ENCODE peak calls at places on chromosomes 4 and X, in seven cellular contexts. One of them, this sample, is unnamed.

GRCh38 chrX:109600114-109600710 is 24.8 kb downstream of the KCNE5 start:
- DNase-seq in psoas muscle: peak; percentile 61
- DNase-seq in NB4: peak; percentile 63
- DNase-seq in neural progenitor cell: peak; percentile 69
- DNase-seq in IMR-90: no peak
- DNase-seq in AG04449: no peak
- DNase-seq in HepG2: no peak
- DNase-seq in this sample: peak; percentile 10

GRCh38 chr4:149291463-149291862 is 524.2 kb downstream of the IQCM start:
- DNase-seq in psoas muscle: no peak
- DNase-seq in NB4: no peak
- DNase-seq in neural progenitor cell: no peak
- DNase-seq in IMR-90: peak; percentile 43
- DNase-seq in AG04449: no peak
- DNase-seq in HepG2: no peak
- DNase-seq in this sample: peak; percentile 18

GRCh38 chrX:38036471-38036870 is 30.1 kb downstream of the SYTL5 start:
- DNase-seq in psoas muscle: no peak
- DNase-seq in NB4: no peak
- DNase-seq in neural progenitor cell: no peak
- DNase-seq in IMR-90: peak; percentile 6
- DNase-seq in AG04449: no peak
- DNase-seq in HepG2: no peak
- DNase-seq in this sample: no peak

GRCh38 chr4:39613093-39613656 is 25.5 kb downstream of the SMIM14 start:
- DNase-seq in psoas muscle: no peak
- DNase-seq in NB4: no peak
- DNase-seq in neural progenitor cell: no peak
- DNase-seq in IMR-90: peak; percentile 58
- DNase-seq in AG04449: no peak
- DNase-seq in HepG2: peak; percentile 49
- DNase-seq in this sample: peak; percentile 41

GRCh38 chrX:39808471-39808917 is 289.3 kb downstream of the BCOR start:
- DNase-seq in psoas muscle: no peak
- DNase-seq in NB4: no peak
- DNase-seq in neural progenitor cell: no peak
- DNase-seq in IMR-90: peak; percentile 80
- DNase-seq in AG04449: peak; percentile 62
- DNase-seq in HepG2: no peak
- DNase-seq in this sample: peak; percentile 77

GRCh38 chr4:53706422-53707032 is 115.2 kb upstream of the LNX1 start:
- DNase-seq in psoas muscle: no peak
- DNase-seq in NB4: peak; percentile 52
- DNase-seq in neural progenitor cell: peak; percentile 68
- DNase-seq in IMR-90: peak; percentile 71
- DNase-seq in AG04449: no peak
- DNase-seq in HepG2: peak; percentile 35
- DNase-seq in this sample: peak; percentile 89

GRCh38 chr4:155911905-155912304 is 8.4 kb downstream of the TDO2 start:
- DNase-seq in psoas muscle: no peak
- DNase-seq in NB4: no peak
- DNase-seq in neural progenitor cell: no peak
- DNase-seq in IMR-90: peak; percentile 26
- DNase-seq in AG04449: no peak
- DNase-seq in HepG2: no peak
- DNase-seq in this sample: no peak

GRCh38 chr4:14386196-14386595 is 616.1 kb upstream of the CPEB2 start:
- DNase-seq in psoas muscle: no peak
- DNase-seq in NB4: no peak
- DNase-seq in neural progenitor cell: no peak
- DNase-seq in IMR-90: no peak
- DNase-seq in AG04449: no peak
- DNase-seq in HepG2: no peak
- DNase-seq in this sample: no peak

GRCh38 chr4:17535906-17536305 is 20.9 kb downstream of the CLRN2 start:
- DNase-seq in psoas muscle: no peak
- DNase-seq in NB4: peak; percentile 28
- DNase-seq in neural progenitor cell: no peak
- DNase-seq in IMR-90: no peak
- DNase-seq in AG04449: no peak
- DNase-seq in HepG2: peak; percentile 36
- DNase-seq in this sample: peak; percentile 10

GRCh38 chrX:3320471-3321046 is 25.9 kb downstream of the MXRA5 start:
- DNase-seq in psoas muscle: no peak
- DNase-seq in NB4: no peak
- DNase-seq in neural progenitor cell: no peak
- DNase-seq in IMR-90: peak; percentile 4
- DNase-seq in AG04449: no peak
- DNase-seq in HepG2: no peak
- DNase-seq in this sample: peak; percentile 9

GRCh38 chr4:108702960-108703359 is 52.6 kb downstream of the OSTC start:
- DNase-seq in psoas muscle: no peak
- DNase-seq in NB4: no peak
- DNase-seq in neural progenitor cell: no peak
- DNase-seq in IMR-90: no peak
- DNase-seq in AG04449: no peak
- DNase-seq in HepG2: no peak
- DNase-seq in this sample: no peak

GRCh38 chr4:15118281-15118680 is 116.0 kb downstream of the CPEB2 start:
- DNase-seq in psoas muscle: no peak
- DNase-seq in NB4: no peak
- DNase-seq in neural progenitor cell: no peak
- DNase-seq in IMR-90: no peak
- DNase-seq in AG04449: peak; percentile 37
- DNase-seq in HepG2: peak; percentile 62
- DNase-seq in this sample: no peak

GRCh38 chrX:74536142-74537010 is 78.0 kb downstream of the RLIM start:
- DNase-seq in psoas muscle: peak; percentile 91
- DNase-seq in NB4: peak; percentile 85
- DNase-seq in neural progenitor cell: peak; percentile 64
- DNase-seq in IMR-90: peak; percentile 83
- DNase-seq in AG04449: no peak
- DNase-seq in HepG2: no peak
- DNase-seq in this sample: peak; percentile 87

GRCh38 chr4:92304073-92304472 is 307 bp downstream of the GRID2 start:
- DNase-seq in psoas muscle: peak; percentile 23
- DNase-seq in NB4: no peak
- DNase-seq in neural progenitor cell: peak; percentile 30
- DNase-seq in IMR-90: no peak
- DNase-seq in AG04449: no peak
- DNase-seq in HepG2: no peak
- DNase-seq in this sample: no peak

GRCh38 chr4:143335979-143336827 is 473 bp upstream of the GAB1 start:
- DNase-seq in psoas muscle: peak; percentile 93
- DNase-seq in NB4: peak; percentile 53
- DNase-seq in neural progenitor cell: peak; percentile 95
- DNase-seq in IMR-90: peak; percentile 90
- DNase-seq in AG04449: peak; percentile 41
- DNase-seq in HepG2: peak; percentile 71
- DNase-seq in this sample: peak; percentile 92

GRCh38 chr4:119666653-119667091 is 38.1 kb upstream of the PDE5A start:
- DNase-seq in psoas muscle: no peak
- DNase-seq in NB4: no peak
- DNase-seq in neural progenitor cell: peak; percentile 44
- DNase-seq in IMR-90: peak; percentile 66
- DNase-seq in AG04449: no peak
- DNase-seq in HepG2: no peak
- DNase-seq in this sample: peak; percentile 59

GRCh38 chrX:36908801-36909403 is 99.3 kb upstream of the FAM47C start:
- DNase-seq in psoas muscle: no peak
- DNase-seq in NB4: peak; percentile 32
- DNase-seq in neural progenitor cell: peak; percentile 26
- DNase-seq in IMR-90: peak; percentile 29
- DNase-seq in AG04449: no peak
- DNase-seq in HepG2: peak; percentile 12
- DNase-seq in this sample: peak; percentile 31

GRCh38 chrX:53003111-53003510 is 44.8 kb upstream of the FAM156A start:
- DNase-seq in psoas muscle: no peak
- DNase-seq in NB4: no peak
- DNase-seq in neural progenitor cell: no peak
- DNase-seq in IMR-90: no peak
- DNase-seq in AG04449: no peak
- DNase-seq in HepG2: no peak
- DNase-seq in this sample: peak; percentile 64

GRCh38 chrX:53001958-53002357 is 43.6 kb upstream of the FAM156A start:
- DNase-seq in psoas muscle: no peak
- DNase-seq in NB4: no peak
- DNase-seq in neural progenitor cell: no peak
- DNase-seq in IMR-90: no peak
- DNase-seq in AG04449: no peak
- DNase-seq in HepG2: no peak
- DNase-seq in this sample: no peak

GRCh38 chrX:52995974-52996304 is 37.6 kb upstream of the FAM156A start:
- DNase-seq in psoas muscle: no peak
- DNase-seq in NB4: no peak
- DNase-seq in neural progenitor cell: no peak
- DNase-seq in IMR-90: no peak
- DNase-seq in AG04449: no peak
- DNase-seq in HepG2: no peak
- DNase-seq in this sample: no peak

GRCh38 chrX:53004038-53004437 is 44.6 kb upstream of the GPR173 start:
- DNase-seq in psoas muscle: peak; percentile 61
- DNase-seq in NB4: no peak
- DNase-seq in neural progenitor cell: no peak
- DNase-seq in IMR-90: no peak
- DNase-seq in AG04449: no peak
- DNase-seq in HepG2: no peak
- DNase-seq in this sample: no peak

DNA sequence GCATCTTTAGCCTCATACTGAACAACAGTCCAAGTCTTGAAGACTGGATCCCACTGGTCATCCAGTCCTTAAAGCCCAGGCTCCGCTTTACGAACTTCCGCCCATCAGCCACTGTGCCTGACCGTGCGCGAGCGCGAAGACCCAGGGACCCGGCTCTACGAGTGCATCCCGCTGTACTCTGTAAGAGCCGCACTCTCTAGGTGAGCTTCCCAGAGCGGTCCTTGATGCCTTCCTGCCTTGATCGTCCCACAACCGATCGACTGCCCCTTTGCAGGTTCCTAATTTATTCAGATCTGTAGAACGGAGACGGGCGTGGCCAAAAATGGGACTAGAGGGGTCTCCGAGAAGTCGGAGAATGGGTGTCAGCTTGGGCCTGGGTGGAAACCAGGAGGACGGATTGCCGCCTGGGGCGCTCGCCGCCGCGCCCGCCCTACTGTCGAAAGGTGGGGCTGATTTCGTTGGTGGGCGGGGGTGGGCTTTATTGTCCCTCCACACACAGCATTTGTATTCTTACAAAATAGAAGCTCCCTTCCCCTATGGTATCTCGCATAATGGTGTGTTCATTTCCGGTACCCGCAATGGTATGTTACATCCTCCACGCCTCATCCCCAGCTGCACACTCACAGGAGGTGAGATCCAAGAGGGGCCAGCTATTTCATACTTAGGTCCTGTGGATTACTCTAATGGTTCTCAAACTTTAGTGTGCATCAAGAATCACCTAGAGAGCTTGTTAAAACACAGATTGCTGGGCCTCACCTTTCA is 42.3 kb upstream of the FAM156A start:
- DNase-seq in psoas muscle: no peak
- DNase-seq in NB4: no peak
- DNase-seq in neural progenitor cell: no peak
- DNase-seq in IMR-90: no peak
- DNase-seq in AG04449: no peak
- DNase-seq in HepG2: no peak
- DNase-seq in this sample: no peak
- H3K4me3 ChIP-seq in psoas muscle: no peak overlapping the region
- H3K4me3 ChIP-seq in NB4: no peak overlapping the region
- H3K4me3 ChIP-seq in neural progenitor cell: no peak overlapping the region
- H3K4me3 ChIP-seq in IMR-90: no peak overlapping the region
- H3K4me3 ChIP-seq in AG04449: no peak overlapping the region
- H3K4me3 ChIP-seq in HepG2: no peak overlapping the region
- H3K4me3 ChIP-seq in this sample: no peak overlapping the region

GRCh38 chr4:189874591-189874990 is 66.1 kb upstream of the FRG1 start:
- DNase-seq in psoas muscle: no peak
- DNase-seq in NB4: no peak
- DNase-seq in neural progenitor cell: no peak
- DNase-seq in IMR-90: no peak
- DNase-seq in AG04449: no peak
- DNase-seq in HepG2: no peak
- DNase-seq in this sample: no peak

GRCh38 chr4:189869236-189869635 is 71.4 kb upstream of the FRG1 start:
- DNase-seq in psoas muscle: no peak
- DNase-seq in NB4: no peak
- DNase-seq in neural progenitor cell: no peak
- DNase-seq in IMR-90: no peak
- DNase-seq in AG04449: no peak
- DNase-seq in HepG2: no peak
- DNase-seq in this sample: no peak

GRCh38 chr4:189870835-189871234 is 69.8 kb upstream of the FRG1 start:
- DNase-seq in psoas muscle: no peak
- DNase-seq in NB4: no peak
- DNase-seq in neural progenitor cell: no peak
- DNase-seq in IMR-90: no peak
- DNase-seq in AG04449: no peak
- DNase-seq in HepG2: no peak
- DNase-seq in this sample: no peak
- TF ChIP-seq CTCF in psoas muscle: no peak
- TF ChIP-seq CTCF in NB4: no peak
- TF ChIP-seq CTCF in neural progenitor cell: no peak
- TF ChIP-seq CTCF in IMR-90: no peak
- TF ChIP-seq CTCF in AG04449: no peak
- TF ChIP-seq CTCF in HepG2: no peak
- TF ChIP-seq CTCF in this sample: no peak

GRCh38 chr4:2962099-2962455 is 1.1 kb downstream of the NOP14 start:
- DNase-seq in psoas muscle: no peak
- DNase-seq in NB4: peak; percentile 71
- DNase-seq in neural progenitor cell: peak; percentile 36
- DNase-seq in IMR-90: no peak
- DNase-seq in AG04449: no peak
- DNase-seq in HepG2: no peak
- DNase-seq in this sample: no peak
- H3K4me3 ChIP-seq in psoas muscle: peak overlapping the region; percentile 96
- H3K4me3 ChIP-seq in NB4: peak overlapping the region; percentile 76
- H3K4me3 ChIP-seq in neural progenitor cell: peak overlapping the region; percentile 89
- H3K4me3 ChIP-seq in IMR-90: peak overlapping the region; percentile 87
- H3K4me3 ChIP-seq in AG04449: peak overlapping the region; percentile 89
- H3K4me3 ChIP-seq in HepG2: peak overlapping the region; percentile 88
- H3K4me3 ChIP-seq in this sample: peak overlapping the region; percentile 94

GRCh38 chr4:7195138-7195510 is 2.8 kb downstream of the SORCS2 start:
- DNase-seq in psoas muscle: no peak
- DNase-seq in NB4: no peak
- DNase-seq in neural progenitor cell: no peak
- DNase-seq in IMR-90: no peak
- DNase-seq in AG04449: no peak
- DNase-seq in HepG2: no peak
- DNase-seq in this sample: no peak

GRCh38 chr4:7195546-7196282 is 3.4 kb downstream of the SORCS2 start:
- DNase-seq in psoas muscle: no peak
- DNase-seq in NB4: no peak
- DNase-seq in neural progenitor cell: no peak
- DNase-seq in IMR-90: no peak
- DNase-seq in AG04449: peak; percentile 42
- DNase-seq in HepG2: no peak
- DNase-seq in this sample: peak; percentile 79

GRCh38 chr4:7196283-7196651 is 3.9 kb downstream of the SORCS2 start:
- DNase-seq in psoas muscle: no peak
- DNase-seq in NB4: no peak
- DNase-seq in neural progenitor cell: no peak
- DNase-seq in IMR-90: no peak
- DNase-seq in AG04449: no peak
- DNase-seq in HepG2: no peak
- DNase-seq in this sample: no peak

GRCh38 chr4:7193040-7193958 is 961 bp downstream of the SORCS2 start:
- DNase-seq in psoas muscle: peak; percentile 61
- DNase-seq in NB4: no peak
- DNase-seq in neural progenitor cell: peak; percentile 73
- DNase-seq in IMR-90: no peak
- DNase-seq in AG04449: no peak
- DNase-seq in HepG2: no peak
- DNase-seq in this sample: no peak

GRCh38 chr4:7194251-7195137 is 2.2 kb downstream of the SORCS2 start:
- DNase-seq in psoas muscle: peak; percentile 50
- DNase-seq in NB4: peak; percentile 51
- DNase-seq in neural progenitor cell: peak; percentile 62
- DNase-seq in IMR-90: no peak
- DNase-seq in AG04449: no peak
- DNase-seq in HepG2: no peak
- DNase-seq in this sample: no peak
- TF ChIP-seq CTCF in psoas muscle: peak; percentile 39
- TF ChIP-seq CTCF in NB4: peak; percentile 68
- TF ChIP-seq CTCF in neural progenitor cell: peak; percentile 58
- TF ChIP-seq CTCF in IMR-90: peak; percentile 54
- TF ChIP-seq CTCF in AG04449: peak; percentile 68
- TF ChIP-seq CTCF in HepG2: peak; percentile 63
- TF ChIP-seq CTCF in this sample: peak; percentile 65